ENCODE peak calls at places on chromosomes 2 and 18, in eight cellular contexts. B is MV-4-11, R is COLO829, N is NCI-H1417 treated with DMSO at 0.1 percent for 48 hours, F is T-cell, Y is Caki2, X is cardiac muscle cell, V is neural progenitor cell. P is an unnamed sample.

GRCh38 chr2:171268230-171268629 is 107.5 kb upstream of the TLK1 start:
- DNase-seq in B (no peak), R (no peak), N (no peak), F (no peak), Y (no peak), X (no peak), V (no peak), P (no peak)

GRCh38 chr18:48037481-48038271 is 107.2 kb upstream of the SMAD2 start:
- DNase-seq in B (no peak), R (no peak), N (no peak), F (no peak), Y (no peak), X (peak; percentile 32), V (peak; percentile 56), P (peak; percentile 41)

GRCh38 chr2:53863538-53864227 is 3.9 kb upstream of the GPR75 start:
- DNase-seq in B (no peak), R (no peak), N (no peak), F (no peak), Y (no peak), X (no peak), V (no peak), P (no peak)

GRCh38 chr18:55422456-55423185 is 165.4 kb downstream of the TCF4 start:
- DNase-seq in B (peak; percentile 32), R (no peak), N (no peak), F (no peak), Y (no peak), X (peak; percentile 75), V (no peak), P (no peak)

GRCh38 chr2:233029321-233029720 is 3.2 kb upstream of the NEU2 start:
- DNase-seq in B (no peak), R (no peak), N (no peak), F (no peak), Y (no peak), X (no peak), V (no peak), P (no peak)

GRCh38 chr2:179354739-179355537 is 90.3 kb upstream of the SESTD1 start:
- DNase-seq in B (no peak), R (peak; percentile 26), N (no peak), F (no peak), Y (no peak), X (no peak), V (no peak), P (no peak)

GRCh38 chr2:102063948-102064678 is 72.4 kb downstream of the IL1R2 start:
- DNase-seq in B (peak; percentile 94), R (peak; percentile 87), N (no peak), F (no peak), Y (peak; percentile 71), X (peak; percentile 100), V (peak; percentile 66), P (peak; percentile 99)

GRCh38 chr2:69957970-69958369 is 3.5 kb downstream of the ASPRV1 start:
- DNase-seq in B (no peak), R (no peak), N (no peak), F (no peak), Y (no peak), X (no peak), V (no peak), P (no peak)

GRCh38 chr2:147149589-147150245 is 695.1 kb upstream of the ACVR2A start:
- DNase-seq in B (no peak), R (no peak), N (no peak), F (no peak), Y (no peak), X (peak; percentile 92), V (no peak), P (no peak)

GRCh38 chr2:120934891-120935338 is 199.2 kb downstream of the GLI2 start:
- DNase-seq in B (no peak), R (peak; percentile 83), N (no peak), F (no peak), Y (peak; percentile 96), X (peak; percentile 63), V (no peak), P (no peak)

GRCh38 chr2:233076749-233077148 is 16.6 kb downstream of the INPP5D start:
- DNase-seq in B (no peak), R (no peak), N (no peak), F (no peak), Y (no peak), X (no peak), V (no peak), P (peak; percentile 74)